ENCODE peak calls at places on chromosomes 6 and 20, in seven cellular contexts. X is A549, L is heart right ventricle, Q is mammary epithelial cell, I is SJSA1, D is lower lobe of right lung, G is sigmoid colon. Y is an unnamed sample.
A peak's percentile ranks its signal among the peaks of the same experiment; 100 is the strongest.

GRCh38 chr6:40506956-40507355 is 80.2 kb downstream of the LRFN2 start:
- DNase-seq in X (no peak), L (no peak), Q (no peak), I (no peak), D (no peak), G (no peak), Y (no peak)

GRCh38 chr6:48412656-48413055 is 301.7 kb upstream of the PTCHD4 start:
- DNase-seq in X (no peak), L (no peak), Q (no peak), I (no peak), D (no peak), G (no peak), Y (no peak)

GRCh38 chr20:37584238-37584807 is 56.6 kb upstream of the BLCAP start:
- DNase-seq in X (no peak), L (no peak), Q (no peak), I (no peak), D (no peak), G (no peak), Y (no peak)

GRCh38 chr6:106085984-106086832 is at the start of gene PRDM1:
- DNase-seq in X (peak; percentile 89), L (peak; percentile 72), Q (peak; percentile 96), I (peak; percentile 70), D (peak; percentile 94), G (peak; percentile 86), Y (peak; percentile 93)

GRCh38 chr6:41457303-41457670 is 88.9 kb upstream of the FOXP4 start:
- DNase-seq in X (no peak), L (no peak), Q (no peak), I (no peak), D (no peak), G (no peak), Y (no peak)

GRCh38 chr6:8238772-8239683 is 136.7 kb upstream of the EEF1E1 start:
- DNase-seq in X (no peak), L (no peak), Q (no peak), I (no peak), D (no peak), G (no peak), Y (no peak)

GRCh38 chr6:92810913-92811312 is 608.4 kb downstream of the EPHA7 start:
- DNase-seq in X (peak; percentile 10), L (no peak), Q (peak; percentile 3), I (no peak), D (no peak), G (no peak), Y (peak; percentile 39)

GRCh38 chr6:86744048-86744447 is 193.3 kb upstream of the HTR1E start:
- DNase-seq in X (no peak), L (no peak), Q (peak; percentile 11), I (no peak), D (no peak), G (no peak), Y (no peak)

GRCh38 chr6:111791415-111791814 is 81.8 kb downstream of the FYN start:
- DNase-seq in X (no peak), L (no peak), Q (no peak), I (no peak), D (no peak), G (no peak), Y (no peak)

GRCh38 chr6:137763436-137763835 is 103.6 kb upstream of the TNFAIP3 start:
- DNase-seq in X (no peak), L (no peak), Q (peak; percentile 37), I (no peak), D (no peak), G (no peak), Y (no peak)

GRCh38 chr6:156601821-156602301 is 175.3 kb upstream of the ARID1B start:
- DNase-seq in X (no peak), L (no peak), Q (no peak), I (no peak), D (no peak), G (no peak), Y (no peak)

GRCh38 chr6:54775586-54775985 is 71.0 kb upstream of the FAM83B start:
- DNase-seq in X (no peak), L (no peak), Q (no peak), I (no peak), D (no peak), G (no peak), Y (no peak)

GRCh38 chr6:110897433-110897832 is 22.8 kb downstream of the AMD1 start:
- DNase-seq in X (peak; percentile 21), L (no peak), Q (no peak), I (peak; percentile 53), D (no peak), G (no peak), Y (no peak)

GRCh38 chr20:3340443-3340842 is 67.0 kb downstream of the DNAAF9 start:
- DNase-seq in X (no peak), L (peak; percentile 78), Q (no peak), I (no peak), D (peak; percentile 88), G (peak; percentile 83), Y (no peak)

GRCh38 chr6:161168281-161168891 is 105.5 kb downstream of the AGPAT4 start:
- DNase-seq in X (peak; percentile 55), L (no peak), Q (peak; percentile 96), I (peak; percentile 93), D (no peak), G (no peak), Y (no peak)

GRCh38 chr20:52748235-52748950 is 223.8 kb upstream of the TSHZ2 start:
- DNase-seq in X (no peak), L (no peak), Q (no peak), I (no peak), D (no peak), G (peak; percentile 69), Y (no peak)

GRCh38 chr6:49849121-49849907 is 17.0 kb downstream of the CRISP1 start:
- DNase-seq in X (peak; percentile 46), L (no peak), Q (peak; percentile 20), I (no peak), D (no peak), G (no peak), Y (no peak)

GRCh38 chr6:151014404-151015150 is 149.1 kb downstream of the MTHFD1L start:
- DNase-seq in X (peak; percentile 78), L (peak; percentile 61), Q (peak; percentile 53), I (peak; percentile 61), D (peak; percentile 68), G (peak; percentile 89), Y (peak; percentile 74)

GRCh38 chr20:56453347-56453746 is 15.1 kb upstream of the RTF2 start:
- DNase-seq in X (no peak), L (no peak), Q (no peak), I (no peak), D (no peak), G (no peak), Y (no peak)

DNA sequence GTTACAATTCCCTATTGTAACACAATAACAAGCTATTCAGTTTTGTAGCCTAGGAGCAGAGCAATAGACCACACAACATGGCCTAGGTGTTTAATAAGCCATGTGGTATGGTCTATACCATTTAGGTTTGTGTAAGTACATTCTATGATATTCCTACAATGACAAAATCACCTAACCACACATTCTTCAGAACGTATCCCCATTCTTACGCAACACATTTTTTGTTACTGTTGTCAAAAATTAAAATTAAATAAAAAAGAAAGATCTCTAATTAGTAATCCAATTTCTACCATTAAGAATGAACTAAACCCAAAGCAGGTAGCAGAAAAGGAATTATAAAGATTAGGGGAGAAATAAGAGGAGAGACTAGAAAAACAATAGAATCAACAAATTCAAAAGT is 44.0 kb downstream of the RANBP9 start:
- DNase-seq in X (no peak), L (no peak), Q (peak; percentile 2), I (no peak), D (no peak), G (no peak), Y (no peak)
- H3K4me1 ChIP-seq in X (peaks cover 17% of the 10 kb centered on the region), L (no peaks in the 10 kb centered on the region), Q (peaks cover 21% of the 10 kb centered on the region), I (peaks cover 6% of the 10 kb centered on the region), D (peaks cover 34% of the 10 kb centered on the region), G (peaks cover 22% of the 10 kb centered on the region), Y (peaks cover 17% of the 10 kb centered on the region)

GRCh38 chr20:13008761-13009681 is at the start of gene SPTLC3:
- DNase-seq in X (no peak), L (no peak), Q (peak; percentile 72), I (no peak), D (no peak), G (peak; percentile 73), Y (peak; percentile 80)
- H3K4me3 ChIP-seq in X (no peak within 1 kb of the TSS), L (peak within 1 kb of the TSS; percentile 64), Q (peak within 1 kb of the TSS; percentile 53), I (peak within 1 kb of the TSS; percentile 34), D (peak within 1 kb of the TSS; percentile 58), G (peak within 1 kb of the TSS; percentile 43), Y (peak within 1 kb of the TSS; percentile 51)

DNA sequence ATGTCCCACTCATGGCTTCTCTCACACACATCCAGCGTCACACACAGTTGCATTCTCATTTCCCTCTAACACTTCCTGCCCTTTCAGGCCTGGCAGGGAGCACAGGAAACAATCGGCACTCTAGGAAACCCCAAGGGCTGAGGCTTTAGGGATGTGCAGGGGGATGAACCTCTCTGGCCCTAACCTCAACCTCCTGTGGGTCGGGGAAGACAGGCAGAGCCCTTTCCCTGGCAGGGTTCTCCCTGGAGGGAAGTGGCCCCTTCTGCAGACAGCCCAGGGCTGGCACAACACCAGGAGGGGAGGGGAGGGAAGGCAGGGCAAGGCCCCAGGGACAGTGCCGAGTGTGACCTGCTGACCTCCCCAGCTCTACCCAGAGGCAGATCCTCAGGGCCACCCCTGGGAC is 2.7 kb downstream of the TEAD3 start:
- DNase-seq in X (no peak), L (no peak), Q (no peak), I (no peak), D (no peak), G (peak; percentile 74), Y (no peak)
- H3K4me1 ChIP-seq in X (peaks cover 11% of the 10 kb centered on the region), L (peaks cover 33% of the 10 kb centered on the region), Q (peaks cover 59% of the 10 kb centered on the region), I (peaks cover 84% of the 10 kb centered on the region), D (peaks cover 73% of the 10 kb centered on the region), G (peaks cover 85% of the 10 kb centered on the region), Y (peaks cover 72% of the 10 kb centered on the region)

GRCh38 chr6:160043784-160044183 is 74.9 kb downstream of the IGF2R start:
- DNase-seq in X (no peak), L (no peak), Q (no peak), I (no peak), D (no peak), G (no peak), Y (peak; percentile 42)

GRCh38 chr6:160040527-160041264 is 71.8 kb downstream of the IGF2R start:
- DNase-seq in X (no peak), L (no peak), Q (no peak), I (no peak), D (no peak), G (no peak), Y (no peak)

GRCh38 chr6:160041608-160042007 is 72.7 kb downstream of the IGF2R start:
- DNase-seq in X (no peak), L (peak; percentile 39), Q (peak; percentile 82), I (no peak), D (peak; percentile 77), G (no peak), Y (no peak)

GRCh38 chr6:160042788-160043301 is 74.0 kb downstream of the IGF2R start:
- DNase-seq in X (no peak), L (no peak), Q (peak; percentile 58), I (no peak), D (no peak), G (no peak), Y (no peak)

DNA sequence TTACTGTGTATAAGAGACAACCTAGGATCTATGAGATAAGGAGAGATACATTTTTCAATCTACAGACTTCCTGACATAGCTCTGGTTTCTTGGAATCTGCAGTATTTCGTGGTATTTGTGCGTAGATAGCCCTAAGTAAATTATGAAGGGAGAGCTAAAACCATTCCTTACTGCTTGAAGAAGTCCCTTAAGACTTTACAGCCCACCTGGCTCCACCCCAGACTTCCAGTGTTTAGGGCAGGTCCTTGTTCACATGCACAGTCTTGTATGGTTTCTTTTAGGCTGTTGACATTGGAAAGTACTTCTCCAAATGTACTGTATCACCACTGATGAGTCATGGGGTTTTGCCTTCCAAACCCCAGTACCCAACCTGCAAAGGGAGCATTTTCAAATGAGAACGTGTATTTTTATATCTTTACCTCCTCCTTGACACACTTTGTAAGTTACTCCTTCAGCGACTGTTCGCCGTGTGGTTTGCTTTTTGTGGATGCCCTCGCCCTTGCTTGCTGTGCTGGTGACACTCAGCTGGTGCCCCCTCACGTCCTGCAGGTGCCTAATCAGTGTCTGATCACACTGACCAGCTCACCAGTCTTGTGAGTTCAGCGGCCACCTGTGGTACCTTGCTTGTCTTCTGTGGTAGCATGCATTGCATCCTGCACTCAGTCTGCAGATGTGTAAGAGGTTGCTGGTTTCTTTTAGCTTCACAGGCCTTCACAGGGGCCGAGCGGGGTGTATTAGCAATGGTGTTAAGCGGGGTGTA is 73.3 kb downstream of the IGF2R start:
- DNase-seq in X (no peak), L (no peak), Q (peak; percentile 91), I (no peak), D (no peak), G (no peak), Y (no peak)
- H3K4me3 ChIP-seq in X (no peak overlapping the region), L (no peak overlapping the region), Q (no peak overlapping the region), I (no peak overlapping the region), D (no peak overlapping the region), G (no peak overlapping the region), Y (no peak overlapping the region)

Y was measured in Caco-2.